ENCODE peak calls at places on chromosome 3, in four cellular contexts. L is WTC11, I is endothelial cell of umbilical vein, E is H1. Y is an unnamed sample.

GRCh38 chr3:59127071-59127470 is 77.2 kb upstream of the CFAP20DC start:
- DNase-seq in L (no peak), E (no peak), I (no peak), Y (no peak)

GRCh38 chr3:46994801-46995731 is 15.6 kb downstream of the NBEAL2 start:
- DNase-seq in I (no peak), L (no peak), E (no peak), Y (no peak)

GRCh38 chr3:139113766-139114165 is 69.1 kb upstream of the PRR23C start:
- DNase-seq in E (no peak), I (no peak), L (no peak), Y (no peak)

GRCh38 chr3:194971009-194971408 is 285.3 kb downstream of the FAM43A start:
- DNase-seq in E (no peak), I (no peak), L (no peak), Y (peak; percentile 44)

GRCh38 chr3:194277547-194278091 is 73.5 kb downstream of the CPN2 start:
- DNase-seq in E (no peak), I (peak; percentile 62), L (no peak), Y (no peak)

GRCh38 chr3:5581743-5582142 is 394.2 kb downstream of the EDEM1 start:
- DNase-seq in I (no peak), L (no peak), E (no peak), Y (no peak)

GRCh38 chr3:133830071-133830470 is 24.5 kb downstream of the SRPRB start:
- DNase-seq in I (no peak), E (no peak), L (no peak), Y (no peak)

GRCh38 chr3:128698211-128699011 is 27.6 kb upstream of the RAB7A start:
- DNase-seq in E (no peak), L (peak; percentile 57), I (peak; percentile 23), Y (peak; percentile 71)

DNA sequence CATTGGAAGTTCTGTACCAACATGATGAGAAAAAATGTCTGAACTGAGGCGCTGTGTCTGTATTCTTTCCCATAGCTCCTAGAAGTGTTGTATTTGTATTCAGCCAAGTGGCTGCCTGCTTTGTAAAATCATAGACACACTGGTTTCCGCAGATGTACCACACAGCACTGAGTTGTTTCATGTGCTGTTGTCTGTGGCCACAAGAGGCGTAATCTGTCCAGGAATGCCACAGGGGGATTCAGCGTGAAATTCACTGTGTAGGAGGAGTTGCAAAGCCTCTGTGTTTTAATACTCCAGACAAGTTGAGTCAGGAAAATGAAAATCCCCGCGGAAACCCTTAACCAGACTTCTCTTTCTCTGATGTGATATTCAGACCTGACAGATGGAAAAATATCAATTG is 462.2 kb downstream of the NSUN3 start:
- DNase-seq in E (no peak), L (no peak), I (no peak), Y (no peak)
- TF ChIP-seq CTCF in E (peak; percentile 19), L (no peak), I (no peak), Y (peak; percentile 76)

GRCh38 chr3:25897019-25897418 is 107.1 kb downstream of the OXSM start:
- DNase-seq in I (peak; percentile 3), L (peak; percentile 66), E (no peak), Y (no peak)
- TF ChIP-seq CTCF in I (peak; percentile 22), L (peak; percentile 48), E (peak; percentile 78), Y (peak; percentile 62)

GRCh38 chr3:42872718-42873117 is 3.0 kb downstream of the CYP8B1 start:
- DNase-seq in I (no peak), L (no peak), E (no peak), Y (no peak)
- TF ChIP-seq CTCF in I (no peak), L (no peak), E (no peak), Y (no peak)

DNA sequence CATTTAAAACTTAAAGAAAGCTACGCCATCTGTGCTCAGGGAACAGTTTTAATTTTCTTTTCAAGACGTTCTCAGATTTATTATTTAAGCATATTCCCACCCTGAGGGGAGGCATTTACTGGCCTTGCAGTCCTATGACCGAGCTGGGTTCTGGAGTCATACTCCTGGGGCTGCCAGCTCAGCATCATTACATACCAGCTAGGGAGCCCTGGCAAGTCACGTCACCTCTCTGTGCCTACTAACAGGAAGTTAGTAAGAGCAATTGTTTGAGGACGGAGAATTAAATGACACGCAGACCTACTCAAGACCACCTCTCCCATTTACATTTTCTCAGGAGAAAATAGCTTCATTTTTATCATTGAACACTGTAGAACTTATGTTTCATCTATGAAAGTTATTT is 5.8 kb downstream of the CDCP1 start:
- DNase-seq in E (no peak), L (no peak), I (no peak), Y (no peak)
- TF ChIP-seq CTCF in E (no peak), L (no peak), I (no peak), Y (no peak)

DNA sequence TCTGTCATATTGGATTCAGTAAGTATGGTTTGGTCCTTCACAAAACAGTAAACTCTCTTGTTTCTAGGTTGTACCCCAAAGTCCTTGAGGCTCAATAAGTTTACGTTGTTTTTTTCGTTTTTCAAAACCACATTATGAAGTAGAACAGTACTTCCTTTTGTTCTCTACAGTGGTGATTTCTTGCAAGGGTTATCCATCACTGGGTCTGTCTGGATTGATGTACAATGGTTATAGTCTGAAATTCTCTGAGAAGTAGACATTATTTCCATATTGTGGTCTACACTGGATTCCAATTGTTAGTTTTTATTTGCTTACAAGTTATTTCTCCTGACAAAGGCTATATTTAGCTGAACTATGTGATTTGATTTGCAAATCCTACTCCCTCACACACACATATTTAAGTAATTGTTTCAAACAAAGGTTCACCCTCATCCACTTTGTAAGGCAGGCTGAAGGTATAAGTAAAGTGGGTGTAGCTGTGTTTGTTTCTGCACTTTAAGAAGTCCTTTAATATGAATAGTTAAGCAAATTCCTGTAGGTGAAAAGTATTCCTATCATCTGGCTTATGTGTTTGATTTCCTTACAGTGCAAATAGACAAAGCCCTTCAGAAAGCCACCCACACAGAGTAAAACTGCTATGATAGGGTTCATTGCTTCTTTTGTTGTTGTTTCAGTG is 64.2 kb upstream of the MME start:
- DNase-seq in L (no peak), E (no peak), I (no peak), Y (no peak)
- TF ChIP-seq CTCF in L (no peak), E (no peak), I (no peak), Y (no peak)